ENCODE peak calls at places on chromosomes 5 and 9, in four cellular contexts. Y is CD4-positive, alpha-beta T cell; U is CD14-positive monocyte; W is HFFc6. O is an unnamed sample.
A peak's percentile ranks its signal among the peaks of the same experiment; 100 is the strongest.

GRCh38 chr9:114279693-114280092 is 43.2 kb upstream of the ORM1 start:
- DNase-seq in Y (no peak), U (no peak), W (no peak), O (peak; percentile 4)

GRCh38 chr5:127517480-127518318 is at the start of gene PRRC1:
- DNase-seq in Y (peak; percentile 73), U (peak; percentile 62), W (peak; percentile 75), O (no peak)

GRCh38 chr5:4089087-4089486 is 493.5 kb downstream of the IRX1 start:
- DNase-seq in Y (no peak), U (no peak), W (no peak), O (no peak)

GRCh38 chr9:129559506-129559881 is 61.4 kb downstream of the C9orf50 start:
- DNase-seq in Y (no peak), U (no peak), W (no peak), O (no peak)

GRCh38 chr5:40043916-40044315 is 619.1 kb upstream of the DAB2 start:
- DNase-seq in Y (no peak), U (no peak), W (no peak), O (no peak)

GRCh38 chr9:83270116-83270515 is 207.2 kb upstream of the RASEF start:
- DNase-seq in Y (no peak), U (no peak), W (no peak), O (no peak)

GRCh38 chr5:125413861-125414260 is 667.4 kb upstream of the ZNF608 start:
- DNase-seq in Y (no peak), U (no peak), W (no peak), O (no peak)

GRCh38 chr9:124084087-124084486 is 72.5 kb downstream of the LHX2 start:
- DNase-seq in Y (no peak), U (no peak), W (no peak), O (no peak)

GRCh38 chr5:174734571-174735497 is 10.5 kb downstream of the MSX2 start:
- DNase-seq in Y (no peak), U (no peak), W (no peak), O (no peak)

GRCh38 chr9:2859776-2860379 is 16.0 kb upstream of the PUM3 start:
- DNase-seq in Y (no peak), U (no peak), W (peak; percentile 48), O (no peak)

GRCh38 chr9:83699615-83700014 is 8.1 kb downstream of the UBQLN1 start:
- DNase-seq in Y (no peak), U (no peak), W (no peak), O (no peak)

GRCh38 chr9:71112866-71113265 is 8.6 kb downstream of the TRPM3 start:
- DNase-seq in Y (no peak), U (no peak), W (no peak), O (no peak)

GRCh38 chr5:115472601-115473000 is 72.0 kb downstream of the FEM1C start:
- DNase-seq in Y (no peak), U (no peak), W (no peak), O (no peak)

GRCh38 chr9:96459268-96460007 is 9.5 kb downstream of the HABP4 start:
- DNase-seq in Y (no peak), U (no peak), W (no peak), O (no peak)

GRCh38 chr5:45507174-45507573 is 189.0 kb downstream of the HCN1 start:
- DNase-seq in Y (no peak), U (no peak), W (no peak), O (no peak)

GRCh38 chr5:140855772-140856674 is at the start of gene PCDHA10:
- DNase-seq in Y (no peak), U (no peak), W (no peak), O (no peak)
- TF ChIP-seq CTCF in Y (no peak), U (no peak), W (peak; percentile 20), O (peak; percentile 75)

GRCh38 chr9:137785704-137786161 is 91.8 kb upstream of the CACNA1B start:
- DNase-seq in Y (no peak), U (no peak), W (no peak), O (peak; percentile 49)
- TF ChIP-seq CTCF in Y (no peak), U (no peak), W (no peak), O (no peak)

GRCh38 chr9:25845867-25846266 is 167.6 kb upstream of the TUSC1 start:
- DNase-seq in Y (no peak), U (no peak), W (no peak), O (no peak)
- TF ChIP-seq CTCF in Y (no peak), U (no peak), W (no peak), O (no peak)

GRCh38 chr9:97531750-97532383 is 30.4 kb downstream of the TMOD1 start:
- DNase-seq in Y (no peak), U (no peak), W (no peak), O (no peak)
- TF ChIP-seq CTCF in Y (no peak), U (no peak), W (no peak), O (no peak)

DNA sequence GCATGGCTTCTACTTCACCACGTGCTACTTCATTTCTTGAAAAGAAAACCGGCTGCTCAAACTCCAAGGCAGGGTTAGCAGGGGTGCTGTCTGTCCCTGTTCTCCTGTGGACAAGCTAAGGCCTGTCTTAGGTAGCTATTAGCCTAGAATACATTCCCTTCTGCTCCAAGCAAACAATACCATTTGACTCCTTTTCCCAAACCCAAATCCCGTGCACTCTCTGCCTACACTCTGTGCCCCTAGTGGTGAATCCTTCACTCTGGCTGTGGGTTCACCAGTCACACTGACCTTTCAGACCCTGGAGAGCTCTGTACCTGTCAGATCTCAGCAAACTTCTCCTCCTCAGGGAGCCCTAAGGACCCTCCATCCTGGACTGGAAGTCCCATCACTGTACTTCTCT is 211.6 kb downstream of the SLIT3 start:
- DNase-seq in Y (no peak), U (no peak), W (no peak), O (no peak)
- TF ChIP-seq CTCF in Y (no peak), U (no peak), W (peak; percentile 15), O (no peak)

O was measured in chondrocyte.